ENCODE peak calls at places on chromosomes 6 and 20, in four cellular contexts. L is hepatocyte, E is astrocyte, H is AG04450. I is an unnamed sample.

GRCh38 chr6:166365221-166365620 is 17.5 kb downstream of the MPC1 start:
- DNase-seq in L (no peak), E (peak; percentile 74), H (no peak), I (no peak)

GRCh38 chr6:53139841-53140413 is 8.7 kb downstream of the GCM1 start:
- DNase-seq in L (no peak), E (no peak), H (no peak), I (no peak)

GRCh38 chr20:18031888-18032509 is 25.7 kb downstream of the OVOL2 start:
- DNase-seq in L (peak; percentile 48), E (no peak), H (no peak), I (no peak)

GRCh38 chr6:44073612-44074382 is 53.5 kb downstream of the MRPL14 start:
- DNase-seq in L (no peak), E (no peak), H (no peak), I (no peak)

GRCh38 chr20:11430652-11431051 is 487.0 kb upstream of the BTBD3 start:
- DNase-seq in L (no peak), E (no peak), H (no peak), I (no peak)

GRCh38 chr6:98941319-98941718 is 6.4 kb downstream of the FBXL4 start:
- DNase-seq in L (no peak), E (no peak), H (no peak), I (no peak)

GRCh38 chr6:36315921-36316320 is 20.8 kb downstream of the BNIP5 start:
- DNase-seq in L (no peak), E (no peak), H (no peak), I (no peak)

GRCh38 chr20:859661-860294 is 26.3 kb downstream of the FAM110A start:
- DNase-seq in L (no peak), E (no peak), H (no peak), I (no peak)

GRCh38 chr20:43710370-43711044 is 16.3 kb downstream of the GTSF1L start:
- DNase-seq in L (no peak), E (no peak), H (no peak), I (no peak)

GRCh38 chr20:50348118-50348517 is 157.5 kb downstream of the CEBPB start:
- DNase-seq in L (no peak), E (no peak), H (no peak), I (no peak)

GRCh38 chr20:63969851-63970713 is at the start of gene ZNF512B:
- DNase-seq in L (peak; percentile 86), E (no peak), H (no peak), I (no peak)

GRCh38 chr6:17057322-17057721 is 44.5 kb upstream of the STMND1 start:
- DNase-seq in L (no peak), E (peak; percentile 43), H (no peak), I (no peak)

GRCh38 chr6:79842382-79843040 is 104.8 kb downstream of the ELOVL4 start:
- DNase-seq in L (no peak), E (no peak), H (no peak), I (no peak)

GRCh38 chr6:143264291-143264834 is 186.1 kb downstream of the ADAT2 start:
- DNase-seq in L (no peak), E (no peak), H (no peak), I (no peak)

GRCh38 chr6:90025418-90026089 is 131.3 kb downstream of the GJA10 start:
- DNase-seq in L (peak; percentile 55), E (peak; percentile 92), H (peak; percentile 84), I (peak; percentile 90)

GRCh38 chr20:47784599-47785320 is 521 bp downstream of the SULF2 start:
- DNase-seq in L (peak; percentile 68), E (peak; percentile 58), H (no peak), I (no peak)

GRCh38 chr6:126040826-126041225 is 54.5 kb downstream of the TRMT11 start:
- DNase-seq in L (peak; percentile 29), E (peak; percentile 76), H (no peak), I (peak; percentile 36)

GRCh38 chr6:121590438-121590837 is 155.0 kb downstream of the GJA1 start:
- DNase-seq in L (no peak), E (peak; percentile 67), H (no peak), I (no peak)

GRCh38 chr20:38156888-38157634 is 8.0 kb downstream of the TGM2 start:
- DNase-seq in L (no peak), E (no peak), H (no peak), I (no peak)

GRCh38 chr6:27669278-27669797 is 196.4 kb upstream of the ZNF184 start:
- DNase-seq in L (no peak), E (no peak), H (no peak), I (no peak)

GRCh38 chr20:6075428-6076219 is 21.8 kb upstream of the LRRN4 start:
- DNase-seq in L (peak; percentile 39), E (peak; percentile 40), H (no peak), I (no peak)

GRCh38 chr6:109183109-109183508 is 87.8 kb downstream of the CEP57L1 start:
- DNase-seq in L (no peak), E (no peak), H (no peak), I (no peak)
- TF ChIP-seq CTCF in L (no peak), E (no peak), H (no peak), I (no peak)

GRCh38 chr6:148370171-148370570 is 27.5 kb downstream of the SASH1 start:
- DNase-seq in L (no peak), E (no peak), H (no peak), I (no peak)

GRCh38 chr6:148365037-148365436 is 22.4 kb downstream of the SASH1 start:
- DNase-seq in L (no peak), E (no peak), H (no peak), I (no peak)

GRCh38 chr6:148364056-148364844 is 21.6 kb downstream of the SASH1 start:
- DNase-seq in L (no peak), E (peak; percentile 67), H (peak; percentile 13), I (peak; percentile 22)

DNA sequence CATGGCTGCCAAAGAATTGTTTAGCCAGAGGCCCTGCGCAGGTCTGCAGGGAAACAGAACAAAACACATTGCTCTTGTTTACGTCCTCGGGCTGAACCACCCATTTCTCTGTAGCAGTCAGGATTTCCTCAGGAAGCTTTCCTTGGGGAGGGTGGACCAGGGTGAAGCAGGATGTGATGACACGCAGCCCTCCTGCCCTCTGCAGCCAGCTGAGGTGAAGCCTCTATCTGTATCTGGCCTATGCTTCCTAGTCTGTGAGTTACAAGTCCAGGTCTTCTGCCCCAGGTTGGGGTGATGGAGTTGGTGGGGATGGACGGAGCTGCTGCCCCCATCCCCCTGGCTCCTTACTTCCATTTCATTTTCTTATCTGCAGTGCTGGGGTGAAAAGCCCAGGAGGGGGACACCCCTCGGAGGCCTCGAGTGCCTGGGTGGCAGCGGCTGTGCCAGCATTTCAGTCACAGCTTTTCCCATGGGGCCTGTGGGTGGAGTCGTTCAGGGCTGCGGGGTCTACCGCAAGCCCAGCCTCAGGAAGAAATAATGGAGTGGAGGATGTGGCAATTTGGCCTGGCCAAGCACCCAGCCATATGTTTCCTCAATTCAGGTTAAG is 24.9 kb downstream of the SASH1 start:
- DNase-seq in L (no peak), E (no peak), H (peak; percentile 38), I (peak; percentile 69)
- H3K4me3 ChIP-seq in L (no peak overlapping the region), E (no peak overlapping the region), H (no peak overlapping the region), I (no peak overlapping the region)

GRCh38 chr6:69732640-69733039 is 64.2 kb downstream of the LMBRD1 start:
- DNase-seq in L (peak; percentile 19), E (no peak), H (no peak), I (no peak)
- TF ChIP-seq CTCF in L (peak; percentile 51), E (no peak), H (peak; percentile 22), I (no peak)

GRCh38 chr20:34220581-34220980 is 20.6 kb upstream of the ASIP start:
- DNase-seq in L (no peak), E (peak; percentile 76), H (no peak), I (peak; percentile 63)

GRCh38 chr20:34211591-34211990 is 29.6 kb upstream of the ASIP start:
- DNase-seq in L (no peak), E (no peak), H (no peak), I (no peak)

GRCh38 chr20:34215711-34216381 is 25.4 kb upstream of the ASIP start:
- DNase-seq in L (peak; percentile 92), E (peak; percentile 53), H (peak; percentile 16), I (peak; percentile 24)

GRCh38 chr20:34213213-34213612 is 28.0 kb upstream of the ASIP start:
- DNase-seq in L (no peak), E (no peak), H (no peak), I (no peak)

DNA sequence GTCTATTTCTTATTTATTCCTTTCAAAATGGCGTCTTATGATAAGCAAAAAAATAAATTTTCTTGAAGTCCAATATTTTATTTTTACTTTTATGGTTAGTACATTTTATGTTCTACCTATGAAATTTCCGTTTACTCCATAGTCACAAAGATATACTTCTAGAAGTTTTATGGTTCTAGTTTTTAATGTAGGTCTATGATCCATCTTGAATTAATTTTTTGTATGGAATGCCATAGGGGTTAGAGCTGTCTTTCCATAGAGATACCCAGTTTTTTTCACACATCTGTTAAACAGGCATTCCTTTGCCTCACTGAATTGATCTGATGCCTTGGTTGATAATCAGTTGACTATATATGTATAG is 24.9 kb upstream of the ASIP start:
- DNase-seq in L (no peak), E (no peak), H (no peak), I (no peak)
- H3K4me3 ChIP-seq in L (no peak overlapping the region), E (peak overlapping the region; percentile 66), H (peak overlapping the region; percentile 81), I (peak overlapping the region; percentile 43)

DNA sequence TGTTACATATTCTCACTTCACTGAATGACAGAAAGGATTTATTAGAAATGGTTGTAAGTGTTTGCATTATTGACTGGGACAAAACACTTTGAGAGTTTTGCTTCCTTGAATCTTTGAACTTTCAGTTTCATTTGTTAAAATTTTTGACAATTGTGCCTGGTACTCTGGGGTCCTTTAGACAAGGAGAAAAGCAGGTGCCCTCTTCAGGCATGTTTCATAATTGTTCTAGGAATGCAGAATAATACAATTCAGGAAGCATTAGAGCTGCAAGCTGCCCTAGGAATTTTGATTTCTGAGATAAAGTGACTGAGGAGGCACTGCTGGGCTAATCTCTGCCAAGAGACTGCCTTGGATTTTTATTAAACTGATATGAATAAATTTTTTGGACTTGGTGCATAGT is 49.7 kb downstream of the TOP1 start:
- DNase-seq in L (peak; percentile 32), E (peak; percentile 44), H (no peak), I (no peak)
- TF ChIP-seq CTCF in L (peak; percentile 44), E (peak; percentile 60), H (peak; percentile 65), I (peak; percentile 49)

GRCh38 chr6:117272032-117272866 is 6.9 kb downstream of the VGLL2 start:
- DNase-seq in L (no peak), E (peak; percentile 47), H (no peak), I (no peak)
- H3K4me3 ChIP-seq in L (no peak overlapping the region), E (no peak overlapping the region), H (no peak overlapping the region), I (no peak overlapping the region)

GRCh38 chr20:36992802-36993334 is 41.4 kb upstream of the SAMHD1 start:
- DNase-seq in L (no peak), E (no peak), H (no peak), I (no peak)

GRCh38 chr20:36988494-36988966 is 37.0 kb upstream of the SAMHD1 start:
- DNase-seq in L (no peak), E (peak; percentile 16), H (no peak), I (peak; percentile 15)

GRCh38 chr20:36997121-36997520 is 45.6 kb upstream of the SAMHD1 start:
- DNase-seq in L (no peak), E (no peak), H (no peak), I (no peak)

DNA sequence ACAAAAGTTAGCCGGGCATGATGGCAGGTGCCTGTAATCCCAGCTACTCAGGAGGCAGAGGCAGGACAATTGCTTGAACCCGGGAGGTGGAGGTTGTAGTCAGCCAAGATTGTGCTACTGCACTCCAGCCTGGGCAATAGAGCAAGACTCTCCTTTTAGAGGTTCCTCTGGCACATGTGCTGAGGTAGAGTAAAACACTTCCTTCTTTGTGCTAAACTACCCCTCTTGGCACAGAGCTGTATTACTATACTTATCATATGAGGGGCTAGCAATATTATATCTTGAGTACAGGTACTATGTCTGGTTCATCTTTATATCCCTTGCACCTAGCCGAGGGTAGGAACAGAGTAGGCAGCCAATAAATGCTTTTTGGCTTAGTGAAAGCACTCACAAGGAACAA is 40.2 kb upstream of the SAMHD1 start:
- DNase-seq in L (no peak), E (no peak), H (no peak), I (no peak)
- TF ChIP-seq CTCF in L (no peak), E (no peak), H (no peak), I (no peak)